ENCODE peak calls at places on chromosomes 5 and 9, in five cellular contexts. C is IMR-90, U is HCT116, S is tibial artery, O is foreskin keratinocyte. Y is an unnamed sample. For H3K4me1, the result is how much of the 10 kb centered on the place peaks cover.

GRCh38 chr9:6794936-6795335 is 37.2 kb downstream of the KDM4C start:
- DNase-seq in U (no peak), C (no peak), S (no peak), O (no peak), Y (no peak)

GRCh38 chr5:150625831-150626746 is 14.4 kb upstream of the SYNPO start:
- DNase-seq in U (no peak), O (no peak), S (peak), C (no peak), Y (peak)

GRCh38 chr9:112970939-112971338 is 41.1 kb downstream of the ZNF883 start:
- DNase-seq in U (no peak), C (no peak), O (no peak), S (no peak), Y (no peak)

GRCh38 chr5:158979749-158980521 is 119.8 kb downstream of the EBF1 start:
- DNase-seq in S (peak), U (no peak), C (peak), O (no peak), Y (peak)

GRCh38 chr5:10331341-10331796 is 22.1 kb upstream of the MARCHF6 start:
- DNase-seq in S (peak), C (peak), U (no peak), O (no peak), Y (peak)

GRCh38 chr5:16935271-16936149 is 578 bp downstream of the MYO10 start:
- DNase-seq in S (peak), O (peak), C (no peak), U (no peak), Y (peak)

GRCh38 chr9:127421057-127421456 is 3.1 kb upstream of the ZNF79 start:
- DNase-seq in C (no peak), S (no peak), U (no peak), O (no peak), Y (no peak)

GRCh38 chr9:93225892-93226291 is 42.0 kb downstream of the WNK2 start:
- DNase-seq in O (no peak), C (no peak), S (no peak), U (no peak), Y (no peak)

GRCh38 chr5:76744632-76745031 is 28.7 kb downstream of the F2R start:
- DNase-seq in U (no peak), S (no peak), O (no peak), C (no peak), Y (no peak)

GRCh38 chr5:43711496-43711895 is 108.5 kb downstream of the NNT start:
- DNase-seq in S (no peak), O (peak), C (peak), U (peak), Y (no peak)

GRCh38 chr5:541888-542692 is 17.8 kb upstream of the SLC9A3 start:
- DNase-seq in U (no peak), S (peak), C (no peak), O (no peak), Y (peak)

GRCh38 chr9:130387398-130387797 is 57.4 kb upstream of the ASS1 start:
- DNase-seq in C (no peak), O (no peak), U (no peak), S (no peak), Y (no peak)

GRCh38 chr5:171724771-171725609 is 60.6 kb upstream of the SMIM23 start:
- DNase-seq in C (no peak), O (no peak), U (no peak), S (no peak), Y (no peak)

GRCh38 chr5:139186293-139186692 is 11.9 kb downstream of the SIL1 start:
- DNase-seq in C (no peak), U (no peak), S (no peak), O (no peak), Y (no peak)
- H3K4me1 ChIP-seq in C (under half), U (under half), S (under half), O (under half), Y (under half)

DNA sequence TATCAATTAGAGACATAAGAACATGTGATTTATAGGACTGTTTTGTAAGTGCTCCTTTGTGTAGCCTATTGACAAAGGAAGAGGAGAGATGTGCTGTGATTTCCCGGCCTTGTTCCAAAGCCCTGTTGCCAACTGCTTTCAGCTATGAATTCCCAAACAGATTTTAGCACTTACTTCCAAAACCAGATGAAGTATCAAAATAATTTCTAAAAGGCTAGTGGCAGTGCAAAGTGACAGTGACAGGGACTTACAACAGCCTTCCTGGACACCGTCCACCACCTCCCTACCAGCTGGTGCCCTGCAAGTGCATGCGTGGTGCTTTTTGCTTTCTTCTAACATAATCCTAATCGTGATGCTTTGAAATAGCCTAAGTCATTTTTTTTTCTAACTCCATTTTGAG is 254.1 kb upstream of the ACTBL2 start:
- DNase-seq in U (no peak), O (no peak), C (no peak), S (no peak), Y (no peak)
- H3K27ac ChIP-seq in U (peak), O (peak), C (peak), S (peak), Y (no peak)

GRCh38 chr9:77152289-77152688 is 25.0 kb upstream of the VPS13A start:
- DNase-seq in O (no peak), U (no peak), S (no peak), C (no peak), Y (no peak)

DNA sequence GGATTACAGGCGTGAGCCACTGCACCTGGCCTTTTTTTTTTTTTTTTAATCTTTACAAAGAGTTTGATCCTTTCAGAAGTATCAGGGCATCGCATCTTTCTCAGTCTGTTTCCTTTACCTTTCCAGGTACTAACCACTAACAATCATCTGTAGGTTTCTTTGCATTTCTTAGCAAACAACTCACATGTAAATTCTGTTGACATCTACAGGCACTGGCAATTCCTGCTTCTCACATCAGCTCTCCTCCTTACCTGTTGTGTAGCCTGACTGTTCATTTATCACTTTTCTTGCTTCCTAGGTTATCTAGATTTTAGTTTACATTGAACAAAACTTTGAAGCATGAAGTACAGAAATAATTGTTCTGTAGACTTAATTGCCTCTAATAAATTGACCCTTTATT is 27.5 kb upstream of the VPS13A start:
- DNase-seq in C (no peak), S (no peak), O (no peak), U (no peak), Y (no peak)
- H3K4me1 ChIP-seq in C (under half), S (under half), O (under half), U (under half), Y (under half)

DNA sequence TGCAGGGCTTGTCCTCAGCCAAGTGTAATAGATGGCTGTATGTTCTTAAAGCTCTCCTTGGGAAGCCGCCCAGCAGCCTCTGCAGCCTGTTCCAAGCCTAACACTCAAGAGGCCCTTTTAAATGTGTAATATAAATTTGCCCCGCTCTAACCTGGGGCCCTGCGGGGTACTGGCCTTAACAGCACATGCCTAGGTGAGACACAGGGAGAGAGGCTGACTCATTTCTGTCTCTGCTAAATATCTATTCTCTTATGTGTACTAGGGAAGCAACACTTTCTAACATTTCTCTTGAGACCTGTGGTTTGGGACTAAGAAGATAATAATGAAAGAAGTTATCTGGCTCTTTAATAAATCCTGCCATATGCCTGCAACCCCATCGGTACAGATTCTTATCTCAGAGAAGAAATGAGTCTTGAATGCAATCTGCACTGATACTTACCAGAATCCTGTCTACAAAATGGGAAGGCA is 14.7 kb upstream of the TGFBI start:
- DNase-seq in C (no peak), S (peak), U (no peak), O (no peak), Y (no peak)
- H3K27ac ChIP-seq in C (peak), S (peak), U (no peak), O (peak), Y (no peak)

GRCh38 chr5:132434391-132434790 is 56.2 kb downstream of the IRF1 start:
- DNase-seq in C (peak), U (no peak), S (no peak), O (no peak), Y (no peak)
- H3K4me1 ChIP-seq in C (under half), U (under half), S (under half), O (under half), Y (under half)

GRCh38 chr9:682633-683508 is 158.6 kb upstream of the DMRT1 start:
- DNase-seq in S (no peak), C (peak), O (no peak), U (no peak), Y (no peak)
- H3K27ac ChIP-seq in S (peak), C (peak), O (peak), U (no peak), Y (peak)

Y was measured in right cardiac atrium.